ENCODE peak calls at places on chromosome 11, in six cellular contexts. V, P, B, K, J and D are unnamed samples.

GRCh38 chr11:75035911-75036536 is 47.3 kb downstream of the NEU3 start:
- DNase-seq in J (no peak), P (no peak), K (no peak), B (no peak), V (no peak), D (peak)

GRCh38 chr11:117941163-117941707 is 12.0 kb upstream of the TMPRSS13 start:
- DNase-seq in K (no peak), B (no peak), P (peak), V (no peak), J (no peak), D (peak)

GRCh38 chr11:125777309-125777708 is 1.3 kb downstream of the PATE2 start:
- DNase-seq in J (no peak), K (no peak), V (no peak), B (no peak), P (no peak), D (peak)

GRCh38 chr11:63769719-63770443 is 1.3 kb upstream of the ZFTA start:
- DNase-seq in B (no peak), J (no peak), P (no peak), V (no peak), K (no peak), D (peak)

GRCh38 chr11:15764948-15765347 is 591.4 kb downstream of the SOX6 start:
- DNase-seq in B (no peak), P (no peak), J (no peak), V (no peak), K (no peak), D (no peak)

GRCh38 chr11:6855971-6856542 is 6.8 kb upstream of the OR10A2 start:
- DNase-seq in P (no peak), K (no peak), B (no peak), J (no peak), V (no peak), D (no peak)

GRCh38 chr11:35412285-35412684 is 7.1 kb downstream of the SLC1A2 start:
- DNase-seq in V (peak), K (peak), B (peak), P (no peak), J (no peak), D (peak)

GRCh38 chr11:95563173-95563572 is 226.4 kb downstream of the FAM76B start:
- DNase-seq in K (no peak), P (no peak), V (no peak), J (no peak), B (no peak), D (no peak)

GRCh38 chr11:10233581-10233980 is 60.4 kb downstream of the SBF2 start:
- DNase-seq in J (no peak), K (peak), B (no peak), V (peak), P (no peak), D (no peak)

GRCh38 chr11:71082454-71082853 is 169.9 kb downstream of the SHANK2 start:
- DNase-seq in K (no peak), P (no peak), J (no peak), V (no peak), B (no peak), D (no peak)

GRCh38 chr11:123152951-123153350 is 42.1 kb downstream of the CLMP start:
- DNase-seq in V (no peak), J (no peak), K (no peak), B (no peak), P (no peak), D (no peak)

GRCh38 chr11:101706015-101706414 is 122.2 kb upstream of the TRPC6 start:
- DNase-seq in V (no peak), P (no peak), B (no peak), J (no peak), K (no peak), D (peak)

GRCh38 chr11:117638913-117639543 is 158.0 kb downstream of the DSCAML1 start:
- DNase-seq in P (no peak), J (no peak), V (no peak), B (no peak), K (no peak), D (no peak)

GRCh38 chr11:58186938-58187337 is 1.9 kb upstream of the OR9Q2 start:
- DNase-seq in J (no peak), P (no peak), K (no peak), B (no peak), V (no peak), D (no peak)

GRCh38 chr11:126712017-126712625 is 288.4 kb downstream of the KIRREL3 start:
- DNase-seq in P (no peak), B (no peak), V (no peak), K (peak), J (no peak), D (no peak)

GRCh38 chr11:128687321-128687720 is 6.6 kb upstream of the FLI1 start:
- DNase-seq in V (peak), J (no peak), K (peak), P (peak), B (no peak), D (no peak)

GRCh38 chr11:1221848-1222311 is 986 bp upstream of the MUC5B start:
- DNase-seq in V (peak), K (no peak), B (no peak), J (no peak), P (peak), D (no peak)

GRCh38 chr11:12164061-12165014 is 53.9 kb downstream of the MICAL2 start:
- DNase-seq in J (no peak), K (peak), V (no peak), B (no peak), P (peak), D (peak)

GRCh38 chr11:134751161-134751560 is 339.1 kb upstream of the B3GAT1 start:
- DNase-seq in J (no peak), K (no peak), B (no peak), P (no peak), V (no peak), D (no peak)

GRCh38 chr11:132904566-132904965 is 627.7 kb downstream of the OPCML start:
- DNase-seq in J (no peak), B (no peak), K (no peak), P (no peak), V (no peak), D (no peak)

GRCh38 chr11:6655020-6655789 is 404 bp downstream of the DCHS1 start:
- DNase-seq in K (peak), V (peak), J (no peak), B (no peak), P (no peak), D (no peak)

GRCh38 chr11:12989428-12990242 is 19.5 kb upstream of the RASSF10 start:
- DNase-seq in V (no peak), K (no peak), B (no peak), P (no peak), J (no peak), D (peak)

GRCh38 chr11:12410006-12410728 is 32.8 kb downstream of the PARVA start:
- DNase-seq in P (peak), B (no peak), K (peak), J (no peak), V (peak), D (peak)

GRCh38 chr11:75718406-75719088 is 909 bp downstream of the MOGAT2 start:
- DNase-seq in V (no peak), K (no peak), B (no peak), J (no peak), P (peak), D (no peak)

GRCh38 chr11:82315093-82315492 is 418.6 kb downstream of the FAM181B start:
- DNase-seq in J (no peak), P (no peak), V (peak), B (no peak), K (no peak), D (peak)

GRCh38 chr11:47992959-47993820 is 12.8 kb downstream of the PTPRJ start:
- DNase-seq in V (no peak), K (peak), P (no peak), B (peak), J (no peak), D (no peak)

GRCh38 chr11:123454060-123454651 is 24.1 kb downstream of the GRAMD1B start:
- DNase-seq in J (no peak), B (peak), V (no peak), K (peak), P (no peak), D (peak)

GRCh38 chr11:117417856-117418255 is 90.2 kb downstream of the CEP164 start:
- DNase-seq in K (no peak), J (no peak), P (peak), V (no peak), B (no peak), D (no peak)

GRCh38 chr11:65779919-65780769 is 632 bp downstream of the AP5B1 start:
- DNase-seq in P (peak), K (peak), V (peak), J (peak), B (peak), D (no peak)

GRCh38 chr11:2206291-2206690 is 34.7 kb upstream of the TH start:
- DNase-seq in P (peak), K (no peak), B (no peak), J (no peak), V (no peak), D (no peak)

GRCh38 chr11:100769617-100770016 is 82.5 kb downstream of the ARHGAP42 start:
- DNase-seq in K (no peak), B (no peak), P (no peak), J (no peak), V (no peak), D (no peak)

GRCh38 chr11:119756169-119756568 is 27.2 kb upstream of the NECTIN1 start:
- DNase-seq in P (no peak), J (no peak), K (no peak), V (no peak), B (no peak), D (no peak)

GRCh38 chr11:72070486-72070885 is 9.9 kb downstream of the NUMA1 start:
- DNase-seq in K (no peak), B (no peak), P (no peak), V (no peak), J (no peak), D (no peak)

GRCh38 chr11:121499405-121499804 is 46.6 kb upstream of the SORL1-AS1 start:
- DNase-seq in B (no peak), V (no peak), J (no peak), P (no peak), K (no peak), D (no peak)